ENCODE peak calls at places on chromosomes 2 and 18, in six cellular contexts. V is A549; N is brain microvascular endothelial cell; Z is hepatocyte; T is CD4-positive, alpha-beta T cell; O is lower lobe of right lung. W is an unnamed sample.

GRCh38 chr2:223523541-223523940 is 78.6 kb downstream of the SCG2 start:
- DNase-seq in V (no peak), N (peak; percentile 45), Z (no peak), T (no peak), O (no peak), W (peak; percentile 44)

GRCh38 chr2:45128580-45128997 is 119.3 kb upstream of the SIX2 start:
- DNase-seq in V (peak; percentile 41), N (peak; percentile 99), Z (peak; percentile 37), T (no peak), O (no peak), W (peak; percentile 77)

GRCh38 chr2:46540496-46541342 is 61.4 kb downstream of the TMEM247 start:
- DNase-seq in V (peak; percentile 33), N (peak; percentile 73), Z (peak; percentile 30), T (no peak), O (no peak), W (no peak)

GRCh38 chr2:199659207-199659606 is 191.8 kb downstream of the FTCDNL1 start:
- DNase-seq in V (no peak), N (peak; percentile 17), Z (peak; percentile 61), T (no peak), O (peak; percentile 50), W (peak; percentile 8)

GRCh38 chr2:24909555-24910177 is 10.4 kb downstream of the ADCY3 start:
- DNase-seq in V (no peak), N (no peak), Z (no peak), T (no peak), O (no peak), W (no peak)

GRCh38 chr2:108267117-108267516 is 21.6 kb upstream of the SULT1C2 start:
- DNase-seq in V (no peak), N (peak; percentile 66), Z (no peak), T (no peak), O (no peak), W (no peak)

GRCh38 chr2:201500534-201500933 is 49.0 kb downstream of the STRADB start:
- DNase-seq in V (no peak), N (peak; percentile 48), Z (no peak), T (no peak), O (no peak), W (peak; percentile 8)

GRCh38 chr2:1731512-1731962 is 12.8 kb downstream of the PXDN start:
- DNase-seq in V (no peak), N (no peak), Z (no peak), T (no peak), O (peak; percentile 28), W (no peak)

GRCh38 chr2:225008935-225009334 is 33.3 kb downstream of the DOCK10 start:
- DNase-seq in V (no peak), N (no peak), Z (no peak), T (no peak), O (no peak), W (no peak)

GRCh38 chr2:200352631-200353030 is 46.1 kb downstream of the SPATS2L start:
- DNase-seq in V (no peak), N (peak; percentile 74), Z (peak; percentile 57), T (no peak), O (no peak), W (peak; percentile 59)

GRCh38 chr2:112958428-112959108 is 19.2 kb upstream of the IL36G start:
- DNase-seq in V (peak; percentile 48), N (peak; percentile 68), Z (peak; percentile 66), T (no peak), O (no peak), W (peak; percentile 66)

GRCh38 chr2:181680055-181680936 is at the start of gene NEUROD1:
- DNase-seq in V (no peak), N (no peak), Z (peak; percentile 22), T (no peak), O (no peak), W (no peak)

GRCh38 chr2:105313877-105314276 is 15.7 kb downstream of the TGFBRAP1 start:
- DNase-seq in V (no peak), N (no peak), Z (no peak), T (no peak), O (no peak), W (no peak)

GRCh38 chr18:77131652-77132368 is 773 bp downstream of the MBP start:
- DNase-seq in V (no peak), N (no peak), Z (peak; percentile 77), T (no peak), O (peak; percentile 80), W (no peak)

DNA sequence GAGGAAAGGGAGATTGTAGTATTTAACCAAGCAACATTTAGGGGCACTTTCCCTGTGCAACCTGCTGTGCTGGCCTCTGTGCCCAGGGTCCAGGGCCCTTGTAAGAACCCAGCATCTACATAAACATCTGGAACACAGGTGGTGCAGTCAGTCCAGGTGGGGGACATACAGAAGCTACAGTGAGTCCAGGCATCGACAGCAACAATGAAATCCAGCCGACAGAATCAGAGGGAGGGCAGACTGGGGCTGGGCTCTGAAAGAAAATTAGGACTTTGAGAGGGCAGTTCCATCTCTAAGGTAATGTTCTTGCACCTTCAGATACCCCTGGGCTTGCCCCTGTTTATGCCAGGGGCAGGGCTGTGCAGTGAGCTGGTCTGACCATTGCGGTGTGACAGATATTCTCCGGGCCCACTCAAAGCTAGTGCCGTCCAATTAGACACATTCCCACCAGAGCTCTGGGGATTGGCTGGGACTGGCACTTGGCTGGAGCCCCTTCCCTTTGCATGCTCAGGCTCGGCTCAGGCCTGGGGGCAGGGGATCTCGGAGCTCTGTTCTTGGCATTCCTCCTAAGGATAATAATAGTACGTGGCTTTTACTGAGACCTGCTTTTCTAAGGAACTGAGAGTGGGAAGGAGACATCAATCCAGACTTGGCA is 5.4 kb downstream of the LBH start:
- DNase-seq in V (no peak), N (no peak), Z (no peak), T (no peak), O (no peak), W (no peak)
- H3K27ac ChIP-seq in V (peak overlapping the region; percentile 92), N (no peak overlapping the region), Z (no peak overlapping the region), T (peak overlapping the region; percentile 96), O (peak overlapping the region; percentile 47), W (no peak overlapping the region)

GRCh38 chr18:74598350-74599001 is 806 bp downstream of the ZNF407 start:
- DNase-seq in V (peak; percentile 31), N (peak; percentile 18), Z (peak; percentile 79), T (peak; percentile 68), O (peak; percentile 84), W (peak; percentile 18)
- TF ChIP-seq CTCF in V (no peak), N (peak; percentile 39), Z (peak; percentile 16), T (peak; percentile 16), O (peak; percentile 13), W (no peak)

DNA sequence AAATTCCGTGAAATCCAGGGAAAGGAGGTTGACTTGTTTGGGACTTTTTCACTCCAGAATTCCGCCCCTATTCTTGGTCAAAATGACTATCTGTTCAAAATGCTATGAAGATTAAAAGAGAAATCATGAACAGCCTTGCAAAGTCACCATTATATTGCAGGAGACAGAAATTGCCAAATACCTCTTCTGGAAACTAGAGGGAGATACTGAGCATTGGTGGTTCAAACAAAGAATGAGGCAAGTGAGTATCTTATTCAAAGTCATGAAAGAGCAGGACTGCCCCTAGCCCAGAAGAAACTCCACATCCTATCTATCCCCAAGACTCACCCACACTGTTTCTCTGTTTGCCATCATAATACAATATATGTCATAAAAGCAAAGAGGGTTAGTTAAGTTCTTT is 862.3 kb upstream of the POU3F3 start:
- DNase-seq in V (no peak), N (no peak), Z (no peak), T (no peak), O (no peak), W (peak; percentile 1)
- H3K27ac ChIP-seq in V (no peak overlapping the region), N (no peak overlapping the region), Z (no peak overlapping the region), T (no peak overlapping the region), O (no peak overlapping the region), W (no peak overlapping the region)

GRCh38 chr2:65198737-65199136 is 28.9 kb upstream of the ACTR2 start:
- DNase-seq in V (no peak), N (no peak), Z (no peak), T (no peak), O (no peak), W (no peak)
- TF ChIP-seq CTCF in V (no peak), N (no peak), Z (no peak), T (no peak), O (no peak), W (no peak)

W was measured in RWPE1.